ENCODE peak calls at places on chromosomes 12 and 14, in nine cellular contexts. A is fibroblast of the aortic adventitia, F is AG10803, W is Peyer's patch, X is prostate gland, P is HFF-Myc, L is GM12865, B is colonic mucosa, H is astrocyte of the cerebellum. D is an unnamed sample.

GRCh38 chr12:121050725-121051124 is 11.7 kb upstream of the OASL start:
- DNase-seq in A (no peak), F (no peak), W (no peak), X (no peak), P (no peak), L (no peak), B (no peak), H (no peak), D (no peak)

GRCh38 chr14:58829594-58829993 is 191.8 kb downstream of the DACT1 start:
- DNase-seq in A (no peak), F (no peak), W (no peak), X (no peak), P (no peak), L (no peak), B (no peak), H (no peak), D (peak; percentile 63)

GRCh38 chr12:76266797-76267196 is 81.4 kb downstream of the BBS10 start:
- DNase-seq in A (peak; percentile 67), F (peak; percentile 82), W (no peak), X (peak; percentile 39), P (peak; percentile 52), L (no peak), B (no peak), H (peak; percentile 27), D (peak; percentile 73)

GRCh38 chr14:23487216-23487615 is 17.7 kb downstream of the NGDN start:
- DNase-seq in A (no peak), F (no peak), W (no peak), X (no peak), P (no peak), L (no peak), B (no peak), H (no peak), D (no peak)

GRCh38 chr12:4214912-4215861 is 58.4 kb upstream of the CCND2 start:
- DNase-seq in A (no peak), F (no peak), W (peak; percentile 60), X (no peak), P (no peak), L (peak; percentile 85), B (peak; percentile 40), H (no peak), D (no peak)

GRCh38 chr12:64665506-64665905 is 55.2 kb downstream of the RASSF3 start:
- DNase-seq in A (peak; percentile 43), F (no peak), W (peak; percentile 40), X (no peak), P (no peak), L (peak; percentile 85), B (peak; percentile 72), H (no peak), D (no peak)

GRCh38 chr12:70028515-70028914 is 203.5 kb downstream of the MYRFL start:
- DNase-seq in A (no peak), F (no peak), W (no peak), X (no peak), P (no peak), L (no peak), B (no peak), H (no peak), D (no peak)

GRCh38 chr12:68240079-68240478 is 13.3 kb downstream of the IL22 start:
- DNase-seq in A (peak; percentile 94), F (peak; percentile 84), W (no peak), X (no peak), P (peak; percentile 39), L (no peak), B (no peak), H (no peak), D (no peak)

GRCh38 chr14:53491256-53491905 is 338.3 kb upstream of the DDHD1 start:
- DNase-seq in A (peak; percentile 21), F (peak; percentile 80), W (no peak), X (no peak), P (no peak), L (no peak), B (no peak), H (no peak), D (no peak)
- TF ChIP-seq CTCF in A (no peak), F (no peak), W (no peak), X (no peak), P (no peak), L (no peak), B (no peak), H (no peak), D (no peak)

DNA sequence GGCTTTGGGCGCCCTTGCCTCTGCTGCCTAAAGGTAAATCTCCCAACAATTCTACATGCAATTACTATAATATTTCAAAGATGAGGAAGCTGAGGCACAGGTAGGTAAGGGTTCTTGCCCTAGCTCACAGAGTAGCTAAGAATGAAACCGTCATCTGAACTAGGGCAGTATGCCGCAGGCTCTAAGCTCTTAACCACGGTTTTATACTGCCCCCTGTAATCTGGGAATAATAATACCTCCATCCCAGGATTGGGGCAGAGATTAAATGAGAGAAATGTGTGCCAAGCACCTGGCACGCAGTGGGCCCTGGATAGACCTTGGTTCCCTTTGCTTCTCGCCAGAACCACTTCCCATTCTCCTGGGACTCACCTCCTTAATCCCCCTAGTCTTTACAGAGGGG is 1.5 kb upstream of the HRK start:
- DNase-seq in A (peak; percentile 64), F (peak; percentile 57), W (no peak), X (no peak), P (no peak), L (no peak), B (no peak), H (peak; percentile 8), D (no peak)
- TF ChIP-seq CTCF in A (peak; percentile 37), F (peak; percentile 57), W (peak; percentile 14), X (no peak), P (peak; percentile 40), L (no peak), B (no peak), H (no peak), D (peak; percentile 33)

GRCh38 chr12:124497658-124498057 is 69.8 kb downstream of the NCOR2 start:
- DNase-seq in A (peak; percentile 85), F (peak; percentile 89), W (no peak), X (no peak), P (no peak), L (no peak), B (no peak), H (no peak), D (no peak)
- TF ChIP-seq CTCF in A (no peak), F (peak; percentile 8), W (no peak), X (no peak), P (no peak), L (no peak), B (no peak), H (no peak), D (no peak)

DNA sequence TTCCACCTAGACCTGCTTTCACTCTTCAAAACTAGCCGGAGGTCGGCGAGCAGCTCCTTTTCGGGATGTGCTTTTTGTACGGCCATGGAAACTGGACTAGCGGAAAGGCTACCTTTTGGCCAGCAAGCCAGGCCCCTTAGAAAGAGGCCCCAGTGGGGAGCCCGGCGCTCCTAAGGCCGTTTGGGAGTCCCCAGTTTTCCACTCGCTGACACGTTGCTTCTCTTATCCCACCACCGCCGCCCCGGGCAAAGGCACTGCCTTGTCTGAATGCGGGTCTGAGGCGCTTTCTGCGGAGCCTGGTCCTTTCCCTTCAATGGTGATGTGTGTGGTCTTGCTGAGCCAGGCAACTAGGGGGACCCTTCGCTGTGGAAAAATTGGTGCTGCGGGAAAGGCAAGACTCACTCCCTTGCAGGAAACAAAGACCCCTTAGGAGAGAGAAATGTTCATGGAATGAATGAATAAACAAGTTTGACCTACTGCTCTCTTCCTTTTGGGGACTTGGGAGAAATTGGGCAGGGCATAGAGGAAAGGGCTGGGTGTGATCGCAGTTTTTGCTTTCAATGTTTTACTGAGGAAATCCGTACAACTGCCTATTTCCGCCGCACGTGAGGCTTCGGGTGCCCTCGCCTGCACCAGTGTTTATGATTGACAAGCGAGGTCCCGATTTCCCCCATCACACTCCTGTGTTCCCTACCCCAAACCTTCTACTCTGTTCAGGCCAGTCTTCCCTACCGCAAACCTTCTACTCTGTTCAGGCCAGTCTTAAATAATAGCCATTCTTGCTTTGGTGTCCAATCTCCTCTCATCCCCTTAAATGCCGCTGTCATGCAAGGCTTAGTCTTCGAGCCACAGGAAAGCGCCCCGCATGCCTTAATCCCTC is 970 bp upstream of the SLC38A2 start:
- DNase-seq in A (peak; percentile 52), F (no peak), W (peak; percentile 70), X (peak; percentile 42), P (no peak), L (peak; percentile 48), B (peak; percentile 68), H (no peak), D (no peak)
- TF ChIP-seq CTCF in A (peak; percentile 15), F (peak; percentile 33), W (no peak), X (no peak), P (no peak), L (no peak), B (no peak), H (peak; percentile 29), D (peak; percentile 8)

GRCh38 chr14:26137161-26137560 is 460.7 kb downstream of the NOVA1 start:
- DNase-seq in A (no peak), F (no peak), W (no peak), X (no peak), P (no peak), L (no peak), B (no peak), H (no peak), D (no peak)
- TF ChIP-seq CTCF in A (peak; percentile 26), F (no peak), W (no peak), X (no peak), P (peak; percentile 13), L (no peak), B (no peak), H (peak; percentile 17), D (peak; percentile 37)

GRCh38 chr14:42378274-42378673 is 771.6 kb downstream of the LRFN5 start:
- DNase-seq in A (no peak), F (no peak), W (no peak), X (no peak), P (no peak), L (no peak), B (no peak), H (no peak), D (no peak)
- TF ChIP-seq CTCF in A (no peak), F (no peak), W (no peak), X (no peak), P (peak; percentile 30), L (no peak), B (no peak), H (no peak), D (no peak)

DNA sequence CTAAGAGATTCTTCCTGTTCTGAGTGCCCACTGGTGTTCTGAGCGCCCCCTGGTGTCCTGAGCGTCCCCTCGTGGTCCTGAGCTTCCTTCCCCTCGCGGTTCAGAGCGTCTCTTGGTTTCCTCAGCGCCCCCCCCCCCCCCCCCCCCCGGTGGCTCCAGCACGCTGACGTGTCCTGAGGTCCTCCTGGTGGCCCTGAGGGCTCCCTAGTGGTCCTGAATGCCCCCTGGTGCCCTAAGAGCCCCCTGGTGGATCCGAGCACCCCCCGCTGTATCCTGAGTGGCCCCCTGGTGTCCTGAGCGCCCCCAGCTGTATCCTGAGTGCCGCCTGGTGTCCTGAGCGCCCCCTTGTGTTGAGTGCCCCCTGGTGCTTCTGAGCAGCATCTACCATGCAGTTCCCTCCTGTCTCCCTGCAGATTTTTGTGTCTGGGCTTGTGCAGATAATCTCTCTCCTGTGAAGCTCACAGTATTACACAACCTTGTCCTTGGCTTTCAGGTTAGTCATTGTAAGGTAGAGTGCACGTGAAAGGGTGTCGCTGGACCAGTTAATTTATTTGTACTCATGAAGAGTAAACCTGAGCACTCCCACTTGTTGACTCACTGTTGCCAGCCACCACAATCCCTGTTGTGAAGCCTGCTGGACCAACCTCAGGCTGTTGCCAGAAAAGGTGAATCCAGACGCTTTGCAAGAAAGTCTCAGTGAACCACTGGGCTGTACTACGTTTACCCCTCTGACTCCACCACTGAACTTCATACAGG is 1168.4 kb downstream of the TMEM121 start:
- DNase-seq in A (no peak), F (no peak), W (peak; percentile 74), X (no peak), P (no peak), L (peak; percentile 80), B (no peak), H (no peak), D (no peak)
- TF ChIP-seq CTCF in A (no peak), F (no peak), W (peak; percentile 9), X (no peak), P (no peak), L (peak; percentile 71), B (no peak), H (no peak), D (peak; percentile 13)